ENCODE peak calls at places on chromosomes 2 and 18, in eight cellular contexts. W is stimulated activated CD4-positive, alpha-beta T cell treated with anti-CD3 and anti-CD28 coated beads, Interleukin-2, amount 100 ng/mL, for 24 hours; Q is astrocyte; V is iPS DF 6.9; X is stimulated activated CD8-positive, alpha-beta memory T cell treated with anti-CD3 and anti-CD28 coated beads, Interleukin-4, amount 100 ng/mL, for 4 hours; G is colonic mucosa; T is GM10248; D is NCI-H1694 treated with DMSO at 0.1 percent for 48 hours. L is an unnamed sample.

GRCh38 chr2:43331428-43331827 is 105.0 kb upstream of the ZFP36L2 start:
- DNase-seq in W (no peak), Q (no peak), V (no peak), X (no peak), G (peak), T (no peak), D (no peak), L (no peak)

GRCh38 chr2:216921057-216921456 is 61.2 kb upstream of the TNP1 start:
- DNase-seq in W (no peak), Q (no peak), V (no peak), X (no peak), G (no peak), T (no peak), D (no peak), L (no peak)

GRCh38 chr2:134320930-134321329 is 67.1 kb downstream of the MGAT5 start:
- DNase-seq in W (peak), Q (no peak), V (no peak), X (peak), G (peak), T (no peak), D (no peak), L (no peak)

GRCh38 chr2:235812185-235812670 is 318.4 kb downstream of the AGAP1 start:
- DNase-seq in W (no peak), Q (no peak), V (no peak), X (no peak), G (no peak), T (no peak), D (no peak), L (no peak)

GRCh38 chr2:86304416-86304815 is 33.0 kb downstream of the REEP1 start:
- DNase-seq in W (no peak), Q (no peak), V (no peak), X (no peak), G (no peak), T (no peak), D (peak), L (no peak)

GRCh38 chr2:121688820-121689219 is 39.6 kb upstream of the CLASP1 start:
- DNase-seq in W (no peak), Q (no peak), V (no peak), X (no peak), G (no peak), T (no peak), D (no peak), L (no peak)

GRCh38 chr2:168758970-168759820 is 43.2 kb upstream of the NOSTRIN start:
- DNase-seq in W (peak), Q (peak), V (no peak), X (no peak), G (no peak), T (peak), D (peak), L (peak)

GRCh38 chr18:62718268-62718800 is 3.0 kb downstream of the PHLPP1 start:
- DNase-seq in W (no peak), Q (peak), V (no peak), X (no peak), G (no peak), T (no peak), D (no peak), L (no peak)

GRCh38 chr2:152693033-152693432 is 24.2 kb downstream of the PRPF40A start:
- DNase-seq in W (no peak), Q (no peak), V (no peak), X (no peak), G (no peak), T (peak), D (no peak), L (no peak)

GRCh38 chr2:150485114-150485870 is 2.2 kb downstream of the RND3 start:
- DNase-seq in W (no peak), Q (peak), V (no peak), X (no peak), G (peak), T (peak), D (peak), L (peak)